ENCODE peak calls at places on chromosomes 16 and 17, in seven cellular contexts. One of them, this sample, is unnamed.

GRCh38 chr17:63848834-63849689 is 6.6 kb upstream of the SMARCD2 start:
- DNase-seq in mesendoderm: peak; percentile 97
- DNase-seq in H1: peak; percentile 81
- DNase-seq in mesenchymal stem cell: peak; percentile 82
- DNase-seq in H9: peak; percentile 99
- DNase-seq in trophoblast cell: peak; percentile 93
- DNase-seq in neuronal stem cell: peak; percentile 61
- DNase-seq in this sample: peak; percentile 80

GRCh38 chr17:80999224-81000088 is 7.8 kb downstream of the CHMP6 start:
- DNase-seq in mesenchymal stem cell: no peak
- DNase-seq in H9: peak; percentile 36
- DNase-seq in mesendoderm: no peak
- DNase-seq in H1: no peak
- DNase-seq in trophoblast cell: no peak
- DNase-seq in neuronal stem cell: no peak
- DNase-seq in this sample: no peak

GRCh38 chr17:43769426-43769825 is 9.4 kb downstream of the DUSP3 start:
- DNase-seq in mesendoderm: no peak
- DNase-seq in mesenchymal stem cell: no peak
- DNase-seq in H9: no peak
- DNase-seq in trophoblast cell: no peak
- DNase-seq in neuronal stem cell: no peak
- DNase-seq in H1: no peak
- DNase-seq in this sample: no peak

GRCh38 chr16:69851491-69852240 is 89.5 kb downstream of the WWP2 start:
- DNase-seq in mesendoderm: no peak
- DNase-seq in H1: no peak
- DNase-seq in neuronal stem cell: no peak
- DNase-seq in mesenchymal stem cell: no peak
- DNase-seq in trophoblast cell: no peak
- DNase-seq in H9: no peak
- DNase-seq in this sample: peak; percentile 61

GRCh38 chr16:83533193-83533592 is 274.6 kb upstream of the HSBP1 start:
- DNase-seq in H1: no peak
- DNase-seq in neuronal stem cell: no peak
- DNase-seq in mesenchymal stem cell: peak; percentile 55
- DNase-seq in mesendoderm: peak; percentile 29
- DNase-seq in trophoblast cell: no peak
- DNase-seq in H9: no peak
- DNase-seq in this sample: peak; percentile 78

GRCh38 chr17:81652901-81653771 is 3.2 kb downstream of the PDE6G start:
- DNase-seq in H9: peak; percentile 88
- DNase-seq in trophoblast cell: no peak
- DNase-seq in neuronal stem cell: no peak
- DNase-seq in mesenchymal stem cell: no peak
- DNase-seq in mesendoderm: peak; percentile 44
- DNase-seq in H1: no peak
- DNase-seq in this sample: no peak

GRCh38 chr17:39715375-39716072 is 14.8 kb downstream of the MIEN1 start:
- DNase-seq in trophoblast cell: no peak
- DNase-seq in mesendoderm: no peak
- DNase-seq in H9: peak; percentile 31
- DNase-seq in mesenchymal stem cell: no peak
- DNase-seq in neuronal stem cell: no peak
- DNase-seq in H1: no peak
- DNase-seq in this sample: no peak

GRCh38 chr17:82193520-82194236 is 19.0 kb downstream of the CCDC57 start:
- DNase-seq in H1: no peak
- DNase-seq in neuronal stem cell: no peak
- DNase-seq in H9: no peak
- DNase-seq in mesenchymal stem cell: no peak
- DNase-seq in mesendoderm: no peak
- DNase-seq in trophoblast cell: no peak
- DNase-seq in this sample: no peak

GRCh38 chr16:61391835-61392234 is 644.4 kb downstream of the CDH8 start:
- DNase-seq in H9: no peak
- DNase-seq in mesenchymal stem cell: no peak
- DNase-seq in neuronal stem cell: no peak
- DNase-seq in mesendoderm: no peak
- DNase-seq in trophoblast cell: no peak
- DNase-seq in H1: no peak
- DNase-seq in this sample: no peak

GRCh38 chr16:73154063-73154870 is 106.3 kb upstream of the ZFHX3 start:
- DNase-seq in H9: no peak
- DNase-seq in mesendoderm: no peak
- DNase-seq in H1: no peak
- DNase-seq in trophoblast cell: no peak
- DNase-seq in mesenchymal stem cell: no peak
- DNase-seq in neuronal stem cell: no peak
- DNase-seq in this sample: no peak

GRCh38 chr16:85514295-85514600 is 98.9 kb upstream of the GSE1 start:
- DNase-seq in trophoblast cell: no peak
- DNase-seq in mesenchymal stem cell: no peak
- DNase-seq in H1: no peak
- DNase-seq in neuronal stem cell: no peak
- DNase-seq in mesendoderm: no peak
- DNase-seq in H9: no peak
- DNase-seq in this sample: peak; percentile 68

GRCh38 chr17:8420041-8420934 is 15.4 kb upstream of the NDEL1 start:
- DNase-seq in H9: no peak
- DNase-seq in H1: no peak
- DNase-seq in trophoblast cell: no peak
- DNase-seq in mesenchymal stem cell: peak; percentile 80
- DNase-seq in mesendoderm: no peak
- DNase-seq in neuronal stem cell: no peak
- DNase-seq in this sample: peak; percentile 52

GRCh38 chr16:57984443-57985203 is 13.7 kb upstream of the CNGB1 start:
- DNase-seq in mesendoderm: peak; percentile 97
- DNase-seq in trophoblast cell: peak; percentile 86
- DNase-seq in H1: peak; percentile 93
- DNase-seq in neuronal stem cell: peak; percentile 95
- DNase-seq in H9: peak; percentile 98
- DNase-seq in mesenchymal stem cell: peak; percentile 75
- DNase-seq in this sample: peak; percentile 62

GRCh38 chr17:44536090-44536960 is 21.0 kb upstream of the FZD2 start:
- DNase-seq in neuronal stem cell: no peak
- DNase-seq in mesendoderm: peak; percentile 59
- DNase-seq in mesenchymal stem cell: peak; percentile 73
- DNase-seq in trophoblast cell: no peak
- DNase-seq in H9: peak; percentile 46
- DNase-seq in H1: no peak
- DNase-seq in this sample: no peak

GRCh38 chr16:54265558-54266213 is 20.9 kb downstream of the IRX3 start:
- DNase-seq in trophoblast cell: no peak
- DNase-seq in H9: peak; percentile 15
- DNase-seq in mesendoderm: no peak
- DNase-seq in H1: no peak
- DNase-seq in mesenchymal stem cell: no peak
- DNase-seq in neuronal stem cell: no peak
- DNase-seq in this sample: no peak

GRCh38 chr16:20812510-20812909 is 6.2 kb downstream of the REXO5 start:
- DNase-seq in neuronal stem cell: no peak
- DNase-seq in H9: no peak
- DNase-seq in H1: no peak
- DNase-seq in trophoblast cell: no peak
- DNase-seq in mesendoderm: no peak
- DNase-seq in mesenchymal stem cell: no peak
- DNase-seq in this sample: no peak

GRCh38 chr16:65224994-65225393 is 103.1 kb upstream of the CDH11 start:
- DNase-seq in neuronal stem cell: no peak
- DNase-seq in trophoblast cell: no peak
- DNase-seq in mesendoderm: no peak
- DNase-seq in H1: no peak
- DNase-seq in H9: no peak
- DNase-seq in mesenchymal stem cell: no peak
- DNase-seq in this sample: no peak

GRCh38 chr16:29765167-29766032 is 12.7 kb upstream of the ZG16 start:
- DNase-seq in mesenchymal stem cell: no peak
- DNase-seq in H1: no peak
- DNase-seq in trophoblast cell: no peak
- DNase-seq in neuronal stem cell: no peak
- DNase-seq in mesendoderm: no peak
- DNase-seq in H9: no peak
- DNase-seq in this sample: no peak

GRCh38 chr16:5906351-5906750 is 808.8 kb upstream of the EEF2KMT start:
- DNase-seq in H9: no peak
- DNase-seq in neuronal stem cell: no peak
- DNase-seq in trophoblast cell: no peak
- DNase-seq in mesendoderm: no peak
- DNase-seq in H1: no peak
- DNase-seq in mesenchymal stem cell: no peak
- DNase-seq in this sample: no peak

DNA sequence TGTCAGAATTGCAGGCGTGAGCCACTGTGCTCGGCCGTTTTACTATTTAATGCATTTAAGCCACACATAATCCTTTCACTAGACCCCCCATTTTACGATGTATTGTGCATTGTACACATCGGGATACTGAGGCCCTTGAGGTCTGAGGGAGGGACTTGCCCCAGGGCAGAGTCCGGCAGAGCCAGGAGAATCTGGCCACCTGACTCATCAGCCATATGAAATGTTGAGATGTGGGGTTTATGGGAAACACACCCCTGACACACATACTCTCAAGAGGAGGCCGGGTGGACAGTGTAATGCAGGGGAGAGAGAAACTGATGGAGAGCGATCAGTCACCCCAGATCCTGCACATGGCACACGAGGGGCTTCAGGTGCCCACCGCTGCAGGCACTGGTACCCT is 196.6 kb downstream of the ZNF423 start:
- DNase-seq in trophoblast cell: no peak
- DNase-seq in mesendoderm: no peak
- DNase-seq in mesenchymal stem cell: no peak
- DNase-seq in neuronal stem cell: no peak
- DNase-seq in H9: no peak
- DNase-seq in H1: no peak
- DNase-seq in this sample: no peak
- H3K27ac ChIP-seq in trophoblast cell: no peak overlapping the region
- H3K27ac ChIP-seq in mesendoderm: no peak overlapping the region
- H3K27ac ChIP-seq in mesenchymal stem cell: no peak overlapping the region
- H3K27ac ChIP-seq in neuronal stem cell: no peak overlapping the region
- H3K27ac ChIP-seq in H9: no peak overlapping the region
- H3K27ac ChIP-seq in H1: no peak overlapping the region
- H3K27ac ChIP-seq in this sample: no peak overlapping the region

GRCh38 chr16:9682320-9682719 is 499.9 kb downstream of the GRIN2A start:
- DNase-seq in H1: no peak
- DNase-seq in mesendoderm: no peak
- DNase-seq in mesenchymal stem cell: no peak
- DNase-seq in trophoblast cell: no peak
- DNase-seq in H9: peak; percentile 63
- DNase-seq in neuronal stem cell: no peak
- DNase-seq in this sample: no peak

GRCh38 chr16:9680021-9680655 is 502.1 kb downstream of the GRIN2A start:
- DNase-seq in mesendoderm: no peak
- DNase-seq in trophoblast cell: no peak
- DNase-seq in mesenchymal stem cell: no peak
- DNase-seq in H9: peak; percentile 66
- DNase-seq in H1: no peak
- DNase-seq in neuronal stem cell: no peak
- DNase-seq in this sample: no peak

GRCh38 chr16:9680968-9681367 is 501.3 kb downstream of the GRIN2A start:
- DNase-seq in mesendoderm: no peak
- DNase-seq in H9: no peak
- DNase-seq in H1: no peak
- DNase-seq in trophoblast cell: no peak
- DNase-seq in neuronal stem cell: no peak
- DNase-seq in mesenchymal stem cell: no peak
- DNase-seq in this sample: no peak

GRCh38 chr16:9681556-9681955 is 500.7 kb downstream of the GRIN2A start:
- DNase-seq in trophoblast cell: no peak
- DNase-seq in H1: no peak
- DNase-seq in neuronal stem cell: no peak
- DNase-seq in H9: peak; percentile 74
- DNase-seq in mesenchymal stem cell: no peak
- DNase-seq in mesendoderm: no peak
- DNase-seq in this sample: no peak

DNA sequence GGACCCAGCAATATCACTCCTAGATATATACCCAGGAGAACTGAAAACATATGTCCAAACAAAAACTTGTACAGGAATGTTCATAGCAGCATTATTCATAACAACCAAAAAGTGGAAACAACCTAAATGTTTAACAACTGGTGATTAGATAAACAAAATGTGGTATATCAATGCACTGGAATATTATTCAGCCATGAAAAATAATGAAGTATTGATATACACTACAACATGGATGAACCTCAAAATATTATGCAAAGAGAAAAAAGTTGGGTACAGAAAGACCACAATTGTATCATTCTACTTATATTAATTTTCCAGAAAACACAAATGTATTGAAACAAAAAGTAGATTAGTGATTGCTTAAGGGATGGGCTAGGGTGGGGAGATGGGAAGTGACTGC is 498.6 kb downstream of the GRIN2A start:
- DNase-seq in H9: no peak
- DNase-seq in mesenchymal stem cell: no peak
- DNase-seq in mesendoderm: no peak
- DNase-seq in neuronal stem cell: no peak
- DNase-seq in trophoblast cell: no peak
- DNase-seq in H1: no peak
- DNase-seq in this sample: no peak
- H3K23ac ChIP-seq in H9: no peak overlapping the region
- H3K23ac ChIP-seq in mesenchymal stem cell: no peak overlapping the region
- H3K23ac ChIP-seq in mesendoderm: no peak overlapping the region
- H3K23ac ChIP-seq in neuronal stem cell: no peak overlapping the region
- H3K23ac ChIP-seq in trophoblast cell: no peak overlapping the region
- H3K23ac ChIP-seq in H1: no peak overlapping the region
- H3K23ac ChIP-seq in this sample: no peak overlapping the region

GRCh38 chr17:47653442-47653841 is 3.7 kb downstream of the KPNB1 start:
- DNase-seq in mesenchymal stem cell: no peak
- DNase-seq in H9: no peak
- DNase-seq in neuronal stem cell: no peak
- DNase-seq in H1: no peak
- DNase-seq in mesendoderm: no peak
- DNase-seq in trophoblast cell: no peak
- DNase-seq in this sample: no peak

GRCh38 chr17:47654991-47655390 is 5.3 kb downstream of the KPNB1 start:
- DNase-seq in neuronal stem cell: no peak
- DNase-seq in H1: no peak
- DNase-seq in H9: no peak
- DNase-seq in trophoblast cell: no peak
- DNase-seq in mesendoderm: no peak
- DNase-seq in mesenchymal stem cell: no peak
- DNase-seq in this sample: no peak

GRCh38 chr17:47651704-47652103 is 2.0 kb downstream of the KPNB1 start:
- DNase-seq in mesenchymal stem cell: no peak
- DNase-seq in H1: no peak
- DNase-seq in trophoblast cell: no peak
- DNase-seq in neuronal stem cell: no peak
- DNase-seq in H9: no peak
- DNase-seq in mesendoderm: no peak
- DNase-seq in this sample: no peak

GRCh38 chr17:47650525-47651522 is 1.1 kb downstream of the KPNB1 start:
- DNase-seq in mesendoderm: peak; percentile 99
- DNase-seq in H9: peak; percentile 99
- DNase-seq in trophoblast cell: peak; percentile 92
- DNase-seq in H1: peak; percentile 87
- DNase-seq in mesenchymal stem cell: peak; percentile 97
- DNase-seq in neuronal stem cell: peak; percentile 96
- DNase-seq in this sample: peak; percentile 94

GRCh38 chr17:47652570-47652969 is 2.9 kb downstream of the KPNB1 start:
- DNase-seq in neuronal stem cell: no peak
- DNase-seq in H1: no peak
- DNase-seq in mesendoderm: peak; percentile 30
- DNase-seq in mesenchymal stem cell: peak; percentile 33
- DNase-seq in H9: no peak
- DNase-seq in trophoblast cell: no peak
- DNase-seq in this sample: peak; percentile 13
- H3K27ac ChIP-seq in neuronal stem cell: no peak overlapping the region
- H3K27ac ChIP-seq in H1: no peak overlapping the region
- H3K27ac ChIP-seq in mesendoderm: no peak overlapping the region
- H3K27ac ChIP-seq in mesenchymal stem cell: no peak overlapping the region
- H3K27ac ChIP-seq in H9: no peak overlapping the region
- H3K27ac ChIP-seq in trophoblast cell: no peak overlapping the region
- H3K27ac ChIP-seq in this sample: no peak overlapping the region

GRCh38 chr16:11245222-11245737 is 10.7 kb downstream of the SOCS1 start:
- DNase-seq in trophoblast cell: no peak
- DNase-seq in H9: no peak
- DNase-seq in H1: no peak
- DNase-seq in mesendoderm: no peak
- DNase-seq in mesenchymal stem cell: no peak
- DNase-seq in neuronal stem cell: no peak
- DNase-seq in this sample: no peak
- H3K23ac ChIP-seq in trophoblast cell: no peak overlapping the region
- H3K23ac ChIP-seq in H9: no peak overlapping the region
- H3K23ac ChIP-seq in H1: no peak overlapping the region
- H3K23ac ChIP-seq in mesendoderm: no peak overlapping the region
- H3K23ac ChIP-seq in mesenchymal stem cell: no peak overlapping the region
- H3K23ac ChIP-seq in neuronal stem cell: no peak overlapping the region
- H3K23ac ChIP-seq in this sample: no peak overlapping the region